ENCODE peak calls at places on chromosomes 3 and 15, in six cellular contexts. G is HepG2, Q is H1, H is GM12878, Y is SK-N-SH, M is K562. S is an unnamed sample.

GRCh38 chr3:133295199-133295901 is 104.5 kb upstream of the BFSP2 start:
- DNase-seq in Q (no peak), M (no peak), H (peak; percentile 19), G (no peak), Y (no peak), S (no peak)

GRCh38 chr15:80852676-80853075 is 73.5 kb downstream of the CEMIP start:
- DNase-seq in Q (no peak), G (no peak), H (no peak), M (no peak), Y (no peak), S (no peak)

GRCh38 chr3:165056510-165056909 is 21.8 kb downstream of the SI start:
- DNase-seq in Y (no peak), Q (no peak), M (no peak), G (no peak), H (no peak), S (no peak)

GRCh38 chr3:147409143-147410121 is at the start of gene ZIC1:
- DNase-seq in M (no peak), H (no peak), Q (no peak), G (no peak), Y (peak; percentile 93), S (no peak)

GRCh38 chr3:16449369-16449768 is 64.1 kb downstream of the RFTN1 start:
- DNase-seq in Y (no peak), Q (no peak), H (no peak), G (no peak), M (no peak), S (no peak)

GRCh38 chr15:76208786-76209424 is 102.4 kb downstream of the ETFA start:
- DNase-seq in G (no peak), Q (no peak), M (no peak), Y (no peak), H (no peak), S (no peak)

GRCh38 chr3:23368731-23369130 is 165.6 kb downstream of the UBE2E2 start:
- DNase-seq in H (no peak), Q (no peak), M (no peak), Y (no peak), G (no peak), S (no peak)

GRCh38 chr3:119913021-119913420 is 131.1 kb downstream of the NR1I2 start:
- DNase-seq in Y (no peak), H (no peak), M (no peak), Q (no peak), G (no peak), S (no peak)

GRCh38 chr3:177646749-177647148 is 449.5 kb upstream of the TBL1XR1 start:
- DNase-seq in H (no peak), Q (no peak), Y (no peak), G (no peak), M (no peak), S (no peak)

GRCh38 chr15:43150171-43150929 is 17.0 kb downstream of the TMEM62 start:
- DNase-seq in M (no peak), H (no peak), G (no peak), Q (no peak), Y (no peak), S (peak; percentile 55)

DNA sequence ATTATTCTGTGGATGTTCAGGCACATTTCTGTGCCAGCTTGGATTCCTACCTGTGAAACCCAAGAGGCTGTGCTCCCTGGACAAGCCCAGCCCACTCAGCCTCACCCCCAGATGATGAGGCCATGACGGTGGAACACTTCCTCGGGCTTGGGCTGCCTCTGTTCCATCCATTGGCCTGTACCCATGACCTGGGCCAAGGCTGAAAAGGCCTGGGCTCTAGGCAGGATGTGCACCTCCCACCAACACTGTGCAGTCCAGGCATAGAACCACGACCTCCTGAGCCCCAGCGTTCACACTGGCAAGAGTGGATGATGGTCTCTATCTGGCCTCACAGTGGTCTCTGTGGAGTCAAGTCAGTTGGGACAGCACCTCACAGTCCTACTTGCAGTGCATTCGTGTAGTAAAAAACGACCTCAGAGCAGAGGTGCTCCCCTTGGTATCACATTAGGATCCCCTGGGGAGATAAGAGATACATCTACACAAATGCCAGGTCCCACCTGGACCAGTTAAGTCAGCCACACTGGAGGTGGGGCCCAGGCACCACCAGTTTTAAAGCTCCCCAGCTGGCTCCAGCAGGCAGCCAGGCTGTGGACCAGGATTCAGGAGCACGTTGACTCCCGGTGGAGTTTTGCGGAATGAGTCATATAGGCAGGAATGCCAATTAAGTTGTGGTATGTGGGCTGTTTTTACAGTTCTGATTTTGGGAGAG is 39.0 kb upstream of the IGF1R start:
- DNase-seq in M (no peak), H (no peak), Y (no peak), Q (peak; percentile 63), G (no peak), S (no peak)
- TF ChIP-seq USF2 in M (no peak), H (no peak), Y (no peak), Q (no peak), G (no peak), S (no peak)

DNA sequence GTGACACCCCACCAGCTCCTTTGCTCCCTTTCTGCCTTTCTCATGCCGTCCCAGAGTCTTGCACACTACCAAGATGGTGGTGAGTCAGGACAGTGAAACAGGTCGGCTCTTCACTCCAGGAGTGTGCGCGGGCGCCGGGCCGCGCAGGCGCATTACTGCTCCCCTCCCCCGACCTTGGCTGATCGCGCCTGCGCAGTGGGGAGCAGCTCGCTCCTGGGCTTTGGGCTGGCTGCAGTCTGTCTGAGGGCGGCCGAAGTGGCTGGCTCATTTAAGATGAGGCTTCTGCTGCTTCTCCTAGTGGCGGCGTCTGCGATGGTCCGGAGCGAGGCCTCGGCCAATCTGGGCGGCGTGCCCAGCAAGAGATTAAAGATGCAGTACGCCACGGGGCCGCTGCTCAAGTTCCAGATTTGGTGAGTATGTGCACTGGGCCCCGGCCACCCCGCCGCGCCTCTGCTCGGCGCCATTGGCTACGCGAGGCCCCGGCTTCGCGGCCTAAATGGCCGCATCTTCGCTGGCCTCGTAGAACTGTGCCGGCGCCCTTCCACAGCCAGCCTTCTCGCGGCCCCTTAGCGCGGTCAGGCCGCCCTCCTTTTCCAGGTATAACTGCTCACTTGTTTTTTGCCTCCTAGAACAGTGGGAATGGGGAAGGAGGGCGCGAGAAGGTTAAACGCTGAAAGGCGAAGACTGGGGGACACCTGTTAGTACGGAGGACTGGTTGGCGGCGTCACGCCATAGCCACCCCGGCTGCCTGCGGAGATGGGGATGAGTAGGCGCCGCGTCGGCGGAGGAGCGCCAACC is at the start of gene SELENOT:
- DNase-seq in M (peak; percentile 97), H (peak; percentile 94), Q (peak; percentile 92), Y (peak; percentile 97), G (peak; percentile 92), S (peak; percentile 97)
- TF ChIP-seq EP300 in M (no peak), H (no peak), Q (no peak), Y (no peak), G (no peak), S (no peak)

GRCh38 chr15:36594556-36595090 is 15.2 kb downstream of the CDIN1 start:
- DNase-seq in G (no peak), H (no peak), M (no peak), Q (no peak), Y (no peak), S (no peak)

GRCh38 chr15:36595625-36596024 is 16.2 kb downstream of the CDIN1 start:
- DNase-seq in G (no peak), Q (no peak), M (no peak), Y (no peak), H (no peak), S (no peak)

GRCh38 chr15:36589971-36590370 is 10.5 kb downstream of the CDIN1 start:
- DNase-seq in H (no peak), G (no peak), M (no peak), Y (no peak), Q (no peak), S (no peak)

GRCh38 chr15:36591534-36592411 is 12.3 kb downstream of the CDIN1 start:
- DNase-seq in Q (no peak), M (no peak), H (no peak), Y (no peak), G (no peak), S (peak; percentile 10)

DNA sequence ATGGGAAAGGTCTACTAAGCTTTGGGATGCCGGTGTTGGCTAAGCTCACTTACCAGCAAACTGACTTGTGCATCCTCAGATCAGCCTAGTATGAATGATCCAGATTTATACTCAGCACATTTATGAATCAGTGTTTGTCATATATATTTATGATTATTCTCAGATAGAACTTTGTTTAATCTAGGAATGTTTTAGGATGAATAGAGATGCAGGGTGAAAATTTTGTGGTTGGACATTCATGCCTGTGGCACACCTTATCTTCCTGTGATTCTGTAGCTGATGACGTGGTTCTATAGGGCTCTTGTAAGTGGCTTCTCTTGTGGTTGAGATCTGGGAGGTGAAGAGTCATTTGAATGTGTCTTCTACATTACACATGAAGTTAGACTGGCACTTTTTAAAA is 11.4 kb downstream of the CDIN1 start:
- DNase-seq in Y (no peak), M (no peak), Q (no peak), G (no peak), H (no peak), S (no peak)
- H3K4me1 ChIP-seq in Y (peaks cover 16% of the 10 kb centered on the region), M (no peaks in the 10 kb centered on the region), Q (no peaks in the 10 kb centered on the region), G (no peaks in the 10 kb centered on the region), H (no peaks in the 10 kb centered on the region), S (peaks cover 26% of the 10 kb centered on the region)

GRCh38 chr3:58164199-58164879 is 46.4 kb downstream of the DNASE1L3 start:
- DNase-seq in G (no peak), Y (peak; percentile 89), M (no peak), H (no peak), Q (no peak), S (peak; percentile 93)
- TF ChIP-seq USF2 in G (no peak), Y (no peak), M (no peak), H (no peak), Q (no peak), S (no peak)

DNA sequence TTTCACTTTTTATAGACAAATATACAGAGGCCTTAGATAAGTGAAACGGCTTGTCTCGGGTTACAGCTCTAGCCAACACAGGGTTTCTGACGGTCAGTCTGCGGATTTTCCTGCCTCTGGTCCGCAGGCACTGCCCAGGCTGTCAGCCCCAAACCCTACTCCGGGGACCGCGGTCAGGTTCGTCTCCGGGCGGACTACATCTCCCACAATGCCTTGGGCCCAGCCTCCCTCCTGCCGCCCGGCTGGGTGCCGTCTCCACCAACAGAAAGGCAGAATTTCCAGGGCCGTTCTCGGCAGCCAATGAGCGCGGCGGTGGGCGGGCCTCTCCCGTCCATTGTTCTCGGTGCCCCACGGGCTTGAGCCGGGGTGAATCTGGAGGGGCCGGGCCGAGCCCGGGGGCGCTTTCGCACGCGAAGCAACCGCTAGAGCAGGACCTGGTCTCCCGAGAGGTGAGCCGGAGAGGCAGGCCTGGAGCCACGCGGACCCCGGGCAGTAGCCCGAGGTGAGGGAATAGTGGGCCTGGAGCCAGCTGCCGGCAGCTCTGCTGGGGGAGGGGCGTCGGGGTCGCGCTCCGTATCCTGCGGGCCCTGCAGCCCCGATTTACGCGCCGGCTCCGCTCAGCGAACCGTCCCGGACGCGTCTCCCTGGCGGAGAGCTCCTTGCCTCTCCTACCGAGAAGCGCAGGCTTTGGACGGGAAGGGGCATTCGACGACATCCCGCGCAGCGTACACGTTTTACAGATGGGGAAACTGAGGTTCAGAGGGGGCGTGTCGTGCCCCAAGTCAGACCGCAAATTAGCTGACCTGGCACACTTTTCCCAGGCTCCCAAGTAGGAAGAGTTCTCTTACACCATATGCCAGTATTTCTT is at the start of gene ZSCAN2:
- DNase-seq in Y (peak; percentile 95), H (peak; percentile 66), G (peak; percentile 91), Q (peak; percentile 89), M (peak; percentile 96), S (peak; percentile 99)
- TF ChIP-seq EP300 in Y (no peak), H (peak; percentile 32), G (no peak), Q (no peak), M (no peak), S (no peak)